ENCODE peak calls at places on chromosomes 11 and 22, in seven cellular contexts. U, F, Q, P, V, O and S are unnamed samples.

GRCh38 chr11:128174465-128175101 is 412.8 kb downstream of the ETS1 start:
- DNase-seq in U (no peak), F (no peak), Q (no peak), P (no peak), V (no peak), O (no peak), S (no peak)

GRCh38 chr11:70397336-70397982 is 870 bp upstream of the CTTN start:
- DNase-seq in U (no peak), F (peak), Q (no peak), P (no peak), V (peak), O (no peak), S (no peak)

GRCh38 chr22:39084666-39085065 is 7.6 kb downstream of the APOBEC3G start:
- DNase-seq in U (no peak), F (no peak), Q (no peak), P (no peak), V (no peak), O (no peak), S (no peak)

GRCh38 chr11:39668640-39669039 is 1790.8 kb downstream of the LRRC4C start:
- DNase-seq in U (no peak), F (no peak), Q (no peak), P (no peak), V (no peak), O (no peak), S (no peak)

GRCh38 chr11:106379265-106379664 is 301.8 kb downstream of the AASDHPPT start:
- DNase-seq in U (no peak), F (no peak), Q (no peak), P (no peak), V (no peak), O (no peak), S (no peak)

GRCh38 chr22:27173530-27173929 is 516.1 kb downstream of the MIAT start:
- DNase-seq in U (no peak), F (no peak), Q (no peak), P (no peak), V (no peak), O (no peak), S (no peak)

GRCh38 chr22:49119551-49119952 is 708.1 kb downstream of the BRD1 start:
- DNase-seq in U (no peak), F (no peak), Q (no peak), P (no peak), V (peak), O (no peak), S (no peak)

GRCh38 chr11:83639995-83640758 is 354.0 kb upstream of the CCDC90B start:
- DNase-seq in U (no peak), F (no peak), Q (no peak), P (no peak), V (no peak), O (no peak), S (no peak)

GRCh38 chr11:107592813-107593212 is 1.9 kb downstream of the ELMOD1 start:
- DNase-seq in U (no peak), F (no peak), Q (no peak), P (no peak), V (peak), O (no peak), S (no peak)

GRCh38 chr22:27545071-27545470 is 256.5 kb downstream of the MN1 start:
- DNase-seq in U (no peak), F (no peak), Q (no peak), P (no peak), V (no peak), O (no peak), S (no peak)

GRCh38 chr11:2728128-2728662 is 28.4 kb upstream of the KCNQ1OT1 start:
- DNase-seq in U (no peak), F (no peak), Q (no peak), P (no peak), V (no peak), O (no peak), S (no peak)

GRCh38 chr11:70183483-70184176 is 19.5 kb upstream of the FADD start:
- DNase-seq in U (peak), F (no peak), Q (no peak), P (no peak), V (no peak), O (no peak), S (no peak)

GRCh38 chr11:76162336-76163288 is 43.7 kb downstream of the WNT11 start:
- DNase-seq in U (no peak), F (no peak), Q (no peak), P (no peak), V (no peak), O (no peak), S (no peak)

GRCh38 chr22:45240137-45240809 is 421 bp downstream of the KIAA0930 start:
- DNase-seq in U (peak), F (no peak), Q (no peak), P (peak), V (no peak), O (no peak), S (no peak)

GRCh38 chr22:36334081-36334831 is 53.5 kb downstream of the MYH9 start:
- DNase-seq in U (peak), F (no peak), Q (no peak), P (no peak), V (no peak), O (no peak), S (no peak)

GRCh38 chr22:38033522-38034277 is 23.5 kb upstream of the PICK1 start:
- DNase-seq in U (no peak), F (no peak), Q (peak), P (no peak), V (no peak), O (no peak), S (no peak)

GRCh38 chr11:116461789-116462188 is 311.0 kb downstream of the BUD13 start:
- DNase-seq in U (no peak), F (no peak), Q (no peak), P (no peak), V (no peak), O (no peak), S (no peak)

GRCh38 chr11:24226606-24227005 is 270.2 kb upstream of the LUZP2 start:
- DNase-seq in U (no peak), F (no peak), Q (no peak), P (no peak), V (no peak), O (no peak), S (no peak)

GRCh38 chr11:73652046-73652730 is 5.8 kb downstream of the PLEKHB1 start:
- DNase-seq in U (no peak), F (peak), Q (peak), P (no peak), V (no peak), O (no peak), S (no peak)

GRCh38 chr11:569273-569885 is 6.9 kb upstream of the PHRF1 start:
- DNase-seq in U (no peak), F (no peak), Q (no peak), P (no peak), V (peak), O (no peak), S (no peak)

GRCh38 chr22:30777589-30777988 is 82.9 kb downstream of the OSBP2 start:
- DNase-seq in U (no peak), F (no peak), Q (no peak), P (no peak), V (no peak), O (no peak), S (no peak)

GRCh38 chr11:63567044-63567840 is 4.1 kb upstream of the PLAAT2 start:
- DNase-seq in U (peak), F (no peak), Q (no peak), P (peak), V (peak), O (no peak), S (no peak)

DNA sequence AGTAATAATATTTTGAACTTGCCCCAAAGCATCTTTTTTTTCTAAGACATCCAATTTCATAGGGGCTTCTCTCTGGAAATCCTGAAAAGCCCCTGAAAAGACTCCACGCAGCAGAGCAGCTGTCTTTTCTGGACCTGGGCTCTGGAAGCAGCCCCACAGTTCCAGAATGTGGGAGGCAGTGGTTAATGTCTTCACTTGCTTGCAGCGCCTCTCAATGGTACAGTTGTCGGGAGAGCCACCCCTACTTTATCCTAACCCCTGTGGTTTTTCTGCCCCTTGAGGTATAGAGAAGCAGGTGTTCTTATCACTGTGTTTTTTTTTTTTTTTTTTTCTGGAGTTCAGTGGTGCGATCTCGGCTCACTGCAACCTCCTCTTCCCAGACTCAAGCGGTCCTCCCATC is 83.3 kb upstream of the SORL1-AS1 start:
- DNase-seq in U (no peak), F (no peak), Q (no peak), P (no peak), V (no peak), O (no peak), S (no peak)
- TF ChIP-seq CTCF in U (no peak), F (no peak), Q (no peak), P (no peak), V (no peak), O (no peak), S (no peak)

GRCh38 chr11:122788781-122789535 is 49.3 kb upstream of the CRTAM start:
- DNase-seq in U (no peak), F (no peak), Q (no peak), P (no peak), V (no peak), O (no peak), S (no peak)
- TF ChIP-seq CTCF in U (no peak), F (peak), Q (no peak), P (no peak), V (no peak), O (peak), S (no peak)

GRCh38 chr11:46987183-46987582 is 50.6 kb downstream of the CSTPP1 start:
- DNase-seq in U (peak), F (no peak), Q (no peak), P (no peak), V (no peak), O (no peak), S (no peak)
- TF ChIP-seq CTCF in U (peak), F (no peak), Q (no peak), P (no peak), V (no peak), O (no peak), S (no peak)

DNA sequence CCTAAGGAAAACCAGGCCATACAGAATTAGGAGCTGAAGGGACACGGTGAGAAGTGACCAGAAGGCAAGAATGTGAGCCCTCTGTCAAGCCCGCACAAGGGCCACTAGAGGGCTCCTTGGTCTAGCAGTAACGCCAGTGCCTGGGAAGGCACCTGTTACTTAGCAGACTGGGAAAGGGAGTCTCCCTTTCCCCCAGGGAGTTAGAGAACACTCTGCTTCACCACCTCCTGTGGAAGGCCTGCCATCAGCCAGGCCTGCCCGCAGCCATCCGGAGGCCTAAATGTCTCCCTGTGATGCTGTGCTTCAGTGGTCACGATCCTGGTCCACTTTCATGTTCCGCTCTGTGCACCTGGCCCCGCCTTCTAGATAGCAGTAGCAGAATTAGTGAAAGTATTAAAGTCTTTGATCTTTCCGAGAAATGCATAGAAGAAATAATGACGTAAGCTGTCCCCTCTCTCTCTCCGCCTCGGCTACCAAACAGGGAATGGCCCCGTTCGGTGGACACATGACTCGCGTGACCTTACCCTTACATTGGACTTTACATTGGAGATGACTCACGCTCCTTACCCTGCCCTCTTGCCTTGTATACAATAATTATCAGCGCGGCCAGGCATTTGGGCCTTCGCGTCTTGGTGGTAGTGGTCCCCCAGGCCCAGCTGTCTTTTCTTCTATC is 10.7 kb upstream of the GSTP1 start:
- DNase-seq in U (peak), F (peak), Q (no peak), P (no peak), V (peak), O (no peak), S (no peak)
- TF ChIP-seq CTCF in U (peak), F (peak), Q (peak), P (peak), V (peak), O (peak), S (peak)